ENCODE peak calls at places on chromosomes 3 and 15, in five cellular contexts. T is hippocampal formation; K is activated CD4-positive, alpha-beta T cell treated with anti-CD3 and anti-CD28 coated beads for 4 hours; U is NCI-H345; X is C1 segment of cervical spinal cord. D is an unnamed sample.

GRCh38 chr3:52286777-52287110 is 884 bp upstream of the GLYCTK start:
- DNase-seq in U (no peak), X (no peak), T (no peak), K (no peak), D (no peak)

GRCh38 chr15:27744651-27745050 is 354.5 kb downstream of the OCA2 start:
- DNase-seq in T (no peak), X (no peak), K (no peak), U (no peak), D (no peak)

GRCh38 chr15:96422153-96422552 is 91.7 kb downstream of the NR2F2 start:
- DNase-seq in T (no peak), U (no peak), X (no peak), K (no peak), D (no peak)

GRCh38 chr15:60374628-60375081 is 23.1 kb downstream of the ANXA2 start:
- DNase-seq in X (peak; percentile 76), T (no peak), K (no peak), U (peak; percentile 90), D (peak; percentile 80)

GRCh38 chr3:173098959-173099358 is 42.1 kb downstream of the SPATA16 start:
- DNase-seq in K (no peak), U (no peak), T (no peak), X (no peak), D (no peak)

GRCh38 chr3:51024765-51025681 is 350.3 kb downstream of the DOCK3 start:
- DNase-seq in X (no peak), T (no peak), U (no peak), K (peak; percentile 61), D (no peak)

GRCh38 chr3:106590259-106590658 is 721.4 kb upstream of the CBLB start:
- DNase-seq in K (no peak), T (no peak), U (no peak), X (no peak), D (no peak)

GRCh38 chr3:51388286-51389029 is 2.6 kb upstream of the RBM15B start:
- DNase-seq in K (no peak), X (no peak), T (no peak), U (no peak), D (no peak)

GRCh38 chr3:11290743-11291680 is 18.8 kb downstream of the ATG7 start:
- DNase-seq in U (no peak), K (no peak), T (no peak), X (no peak), D (no peak)

GRCh38 chr15:56919708-56920637 is 1.5 kb downstream of the TCF12 start:
- DNase-seq in K (peak; percentile 22), U (no peak), X (no peak), T (no peak), D (no peak)

GRCh38 chr15:25051399-25052154 is 96.8 kb downstream of the SNRPN start:
- DNase-seq in T (no peak), K (no peak), U (no peak), X (no peak), D (no peak)

GRCh38 chr3:196650740-196651311 is 11.3 kb downstream of the NRROS start:
- DNase-seq in T (no peak), X (peak; percentile 6), U (peak; percentile 54), K (no peak), D (no peak)

GRCh38 chr15:40769310-40770146 is at the start of gene C15orf62:
- DNase-seq in T (peak; percentile 18), K (peak; percentile 62), X (peak; percentile 70), U (peak; percentile 85), D (no peak)

GRCh38 chr15:43249699-43250203 is 17.0 kb downstream of the TGM5 start:
- DNase-seq in X (no peak), T (no peak), U (no peak), K (no peak), D (no peak)

GRCh38 chr15:68335251-68335650 is 57.7 kb downstream of the FEM1B start:
- DNase-seq in K (no peak), X (peak; percentile 78), T (peak; percentile 30), U (peak; percentile 81), D (no peak)

GRCh38 chr3:155978324-155978723 is 107.9 kb downstream of the GMPS start:
- DNase-seq in K (no peak), X (no peak), T (no peak), U (no peak), D (no peak)

GRCh38 chr3:125431391-125431790 is 56.3 kb upstream of the ZNF148 start:
- DNase-seq in U (no peak), K (no peak), X (no peak), T (no peak), D (no peak)

GRCh38 chr3:13896473-13897154 is 16.7 kb upstream of the WNT7A start:
- DNase-seq in K (peak; percentile 61), X (no peak), U (peak; percentile 72), T (peak; percentile 58), D (peak; percentile 45)

GRCh38 chr3:134229038-134229437 is 21.6 kb downstream of the RYK start:
- DNase-seq in K (no peak), T (no peak), U (no peak), X (no peak), D (no peak)

GRCh38 chr3:40971191-40972168 is 227.8 kb upstream of the CTNNB1 start:
- DNase-seq in T (no peak), X (peak; percentile 71), U (peak; percentile 43), K (no peak), D (no peak)

GRCh38 chr15:68749365-68750141 is 71.1 kb downstream of the ANP32A start:
- DNase-seq in U (no peak), X (no peak), K (no peak), T (no peak), D (no peak)

GRCh38 chr15:101198820-101199219 is 53.0 kb downstream of the CHSY1 start:
- DNase-seq in X (no peak), T (no peak), U (no peak), K (no peak), D (no peak)

GRCh38 chr3:124063168-124063909 is 71.4 kb upstream of the ROPN1 start:
- DNase-seq in K (no peak), U (no peak), X (no peak), T (no peak), D (no peak)

GRCh38 chr3:44026224-44026865 is 215.3 kb upstream of the TOPAZ1 start:
- DNase-seq in X (no peak), U (no peak), K (no peak), T (no peak), D (no peak)

GRCh38 chr3:100630664-100631063 is 21.3 kb downstream of the ADGRG7 start:
- DNase-seq in X (no peak), U (no peak), K (no peak), T (no peak), D (no peak)

GRCh38 chr3:13770390-13771169 is 109.3 kb downstream of the WNT7A start:
- DNase-seq in X (no peak), K (no peak), T (no peak), U (no peak), D (no peak)

GRCh38 chr3:194536883-194537637 is 50.3 kb upstream of the ATP13A3 start:
- DNase-seq in T (no peak), K (no peak), U (peak; percentile 69), X (no peak), D (no peak)

GRCh38 chr3:71681224-71681668 is 44.0 kb downstream of the EIF4E3 start:
- DNase-seq in K (peak; percentile 12), X (peak; percentile 53), T (peak; percentile 24), U (no peak), D (no peak)

GRCh38 chr15:80635953-80636352 is 59.2 kb upstream of the ABHD17C start:
- DNase-seq in X (no peak), U (no peak), K (no peak), T (no peak), D (no peak)

GRCh38 chr3:35677797-35678196 is 38.5 kb downstream of the ARPP21 start:
- DNase-seq in X (no peak), U (no peak), T (peak; percentile 52), K (no peak), D (no peak)

GRCh38 chr3:36907911-36908646 is 36.8 kb downstream of the TRANK1 start:
- DNase-seq in K (peak; percentile 55), X (peak; percentile 9), T (no peak), U (no peak), D (no peak)

GRCh38 chr15:78370013-78370412 is 29.9 kb downstream of the CRABP1 start:
- DNase-seq in U (no peak), T (no peak), X (no peak), K (no peak), D (no peak)

GRCh38 chr3:153051427-153052095 is 110.5 kb upstream of the RAP2B start:
- DNase-seq in U (no peak), T (no peak), X (no peak), K (no peak), D (no peak)

GRCh38 chr3:50237133-50237651 is 1.2 kb downstream of the GNAI2 start:
- DNase-seq in K (no peak), T (no peak), U (peak; percentile 11), X (no peak), D (no peak)

GRCh38 chr3:2872884-2873283 is 237.3 kb downstream of the IL5RA start:
- DNase-seq in K (no peak), T (no peak), U (no peak), X (no peak), D (no peak)

GRCh38 chr3:112759210-112759609 is 87.5 kb downstream of the CD200R1L start:
- DNase-seq in X (no peak), U (no peak), T (no peak), K (no peak), D (no peak)

GRCh38 chr3:194565597-194566190 is 67.5 kb downstream of the TMEM44 start:
- DNase-seq in X (no peak), T (no peak), K (no peak), U (no peak), D (no peak)

GRCh38 chr3:160413613-160414248 is 14.3 kb downstream of the SMC4 start:
- DNase-seq in U (peak; percentile 60), X (peak; percentile 10), K (peak; percentile 72), T (peak; percentile 81), D (peak; percentile 36)

GRCh38 chr3:188343894-188344293 is 189.9 kb downstream of the LPP start:
- DNase-seq in X (no peak), T (no peak), K (no peak), U (no peak), D (no peak)

D was measured in NCI-H1930.